ENCODE peak calls at places on chromosome 11, in eight cellular contexts. Y is HTR-8/SVneo; I is activated CD4-positive, alpha-beta T cell treated with anti-CD3 and anti-CD28 coated beads, Interleukin-2, amount 50 U/mL, for 24 hours; X is body of pancreas; M is astrocyte of the hippocampus; R is LoVo; T is iris pigment epithelial cell; K is cardiac fibroblast. E is an unnamed sample.

GRCh38 chr11:235998-236773 is at the start of gene SIRT3:
- DNase-seq in Y (peak), I (peak), X (peak), M (peak), R (peak), T (peak), K (peak), E (peak)

GRCh38 chr11:12182650-12183511 is 72.5 kb downstream of the MICAL2 start:
- DNase-seq in Y (peak), I (no peak), X (no peak), M (peak), R (peak), T (peak), K (peak), E (no peak)

GRCh38 chr11:75350743-75351540 is 519 bp downstream of the ARRB1 start:
- DNase-seq in Y (no peak), I (no peak), X (peak), M (peak), R (no peak), T (no peak), K (no peak), E (no peak)

GRCh38 chr11:83602116-83602515 is 315.9 kb upstream of the CCDC90B start:
- DNase-seq in Y (no peak), I (no peak), X (no peak), M (no peak), R (no peak), T (no peak), K (no peak), E (no peak)

GRCh38 chr11:129368889-129369672 is 6.6 kb upstream of the BARX2 start:
- DNase-seq in Y (no peak), I (no peak), X (no peak), M (no peak), R (no peak), T (no peak), K (no peak), E (no peak)

GRCh38 chr11:111299111-111300026 is 1.0 kb downstream of the POU2AF3 start:
- DNase-seq in Y (peak), I (no peak), X (peak), M (peak), R (peak), T (peak), K (peak), E (peak)

GRCh38 chr11:65225284-65226102 is 36.3 kb upstream of the POLA2 start:
- DNase-seq in Y (no peak), I (peak), X (peak), M (peak), R (no peak), T (peak), K (peak), E (peak)

GRCh38 chr11:68839953-68840641 is 1.6 kb downstream of the CPT1A start:
- DNase-seq in Y (no peak), I (no peak), X (no peak), M (peak), R (no peak), T (peak), K (peak), E (no peak)

GRCh38 chr11:63888170-63889086 is 28.5 kb downstream of the RCOR2 start:
- DNase-seq in Y (no peak), I (peak), X (peak), M (peak), R (peak), T (peak), K (peak), E (no peak)

GRCh38 chr11:116263020-116263419 is 509.8 kb downstream of the BUD13 start:
- DNase-seq in Y (no peak), I (no peak), X (no peak), M (no peak), R (no peak), T (no peak), K (no peak), E (no peak)

GRCh38 chr11:64572143-64572542 is 18.9 kb upstream of the SLC22A12 start:
- DNase-seq in Y (no peak), I (no peak), X (no peak), M (no peak), R (no peak), T (no peak), K (no peak), E (no peak)

GRCh38 chr11:34053161-34053686 is 1.7 kb downstream of the CAPRIN1 start:
- DNase-seq in Y (peak), I (peak), X (peak), M (peak), R (peak), T (peak), K (peak), E (peak)

GRCh38 chr11:71363721-71364120 is 84.5 kb downstream of the DHCR7 start:
- DNase-seq in Y (no peak), I (no peak), X (no peak), M (no peak), R (no peak), T (no peak), K (no peak), E (no peak)

GRCh38 chr11:86955674-86956522 is 703 bp upstream of the FZD4 start:
- DNase-seq in Y (peak), I (no peak), X (peak), M (peak), R (peak), T (peak), K (peak), E (peak)

GRCh38 chr11:68128682-68129327 is 7.6 kb upstream of the CHKA start:
- DNase-seq in Y (no peak), I (no peak), X (peak), M (peak), R (no peak), T (peak), K (peak), E (no peak)

GRCh38 chr11:35144811-35145210 is 5.8 kb downstream of the CD44 start:
- DNase-seq in Y (no peak), I (no peak), X (no peak), M (peak), R (no peak), T (peak), K (peak), E (no peak)

GRCh38 chr11:57798905-57799559 is 37.4 kb downstream of the CTNND1 start:
- DNase-seq in Y (no peak), I (no peak), X (peak), M (peak), R (peak), T (peak), K (peak), E (no peak)

GRCh38 chr11:57787920-57788716 is 26.5 kb downstream of the CTNND1 start:
- DNase-seq in Y (no peak), I (no peak), X (no peak), M (peak), R (no peak), T (peak), K (no peak), E (no peak)

GRCh38 chr11:78465169-78465942 is 47.7 kb upstream of the GAB2 start:
- DNase-seq in Y (no peak), I (peak), X (no peak), M (no peak), R (no peak), T (no peak), K (no peak), E (peak)

GRCh38 chr11:93236741-93237675 is 39.2 kb upstream of the SLC36A4 start:
- DNase-seq in Y (peak), I (no peak), X (peak), M (peak), R (peak), T (peak), K (peak), E (no peak)

GRCh38 chr11:120117991-120118390 is 19.9 kb downstream of the TRIM29 start:
- DNase-seq in Y (no peak), I (no peak), X (no peak), M (no peak), R (no peak), T (no peak), K (no peak), E (no peak)

GRCh38 chr11:102664001-102664752 is 39.0 kb upstream of the MMP20 start:
- DNase-seq in Y (no peak), I (no peak), X (no peak), M (no peak), R (no peak), T (peak), K (no peak), E (no peak)

GRCh38 chr11:19868871-19869270 is 156.2 kb downstream of the NAV2 start:
- DNase-seq in Y (no peak), I (no peak), X (no peak), M (peak), R (no peak), T (no peak), K (peak), E (no peak)

GRCh38 chr11:4960877-4961276 is 5.4 kb upstream of the OR51A2 start:
- DNase-seq in Y (no peak), I (no peak), X (no peak), M (no peak), R (no peak), T (no peak), K (no peak), E (no peak)

GRCh38 chr11:33553486-33553885 is 147.1 kb downstream of the C11orf91 start:
- DNase-seq in Y (no peak), I (no peak), X (no peak), M (peak), R (no peak), T (peak), K (no peak), E (no peak)

GRCh38 chr11:1167256-1167655 is 9.5 kb downstream of the MUC5AC start:
- DNase-seq in Y (no peak), I (no peak), X (no peak), M (no peak), R (no peak), T (no peak), K (no peak), E (no peak)

GRCh38 chr11:22869325-22869724 is 9.1 kb upstream of the CCDC179 start:
- DNase-seq in Y (no peak), I (no peak), X (no peak), M (no peak), R (no peak), T (no peak), K (no peak), E (no peak)

GRCh38 chr11:45215098-45215497 is 68.7 kb downstream of the PRDM11 start:
- DNase-seq in Y (no peak), I (no peak), X (no peak), M (no peak), R (no peak), T (no peak), K (no peak), E (no peak)

GRCh38 chr11:86978756-86979608 is 23.8 kb upstream of the FZD4 start:
- DNase-seq in Y (peak), I (no peak), X (no peak), M (peak), R (no peak), T (peak), K (peak), E (no peak)

GRCh38 chr11:40679276-40679675 is 780.2 kb downstream of the LRRC4C start:
- DNase-seq in Y (no peak), I (no peak), X (no peak), M (no peak), R (no peak), T (no peak), K (no peak), E (no peak)

GRCh38 chr11:100403817-100404216 is 283.3 kb upstream of the ARHGAP42 start:
- DNase-seq in Y (peak), I (no peak), X (no peak), M (peak), R (no peak), T (peak), K (peak), E (no peak)

GRCh38 chr11:80436547-80436946 is 995.7 kb upstream of the TENM4 start:
- DNase-seq in Y (no peak), I (no peak), X (no peak), M (no peak), R (no peak), T (no peak), K (no peak), E (no peak)

GRCh38 chr11:6992026-6992425 is 28.1 kb downstream of the ZNF214 start:
- DNase-seq in Y (no peak), I (no peak), X (no peak), M (peak), R (no peak), T (peak), K (peak), E (no peak)

GRCh38 chr11:77113382-77114088 is 10.9 kb downstream of the OMP start:
- DNase-seq in Y (peak), I (no peak), X (peak), M (peak), R (no peak), T (peak), K (peak), E (no peak)

GRCh38 chr11:113332638-113333329 is 18.4 kb downstream of the TTC12 start:
- DNase-seq in Y (no peak), I (no peak), X (no peak), M (no peak), R (no peak), T (no peak), K (no peak), E (no peak)

GRCh38 chr11:95138448-95138847 is 48.8 kb downstream of the ENDOD1 start:
- DNase-seq in Y (no peak), I (no peak), X (no peak), M (peak), R (no peak), T (peak), K (no peak), E (no peak)